ENCODE peak calls at places on chromosomes 1 and 21, in five cellular contexts. C, Z, N, W and I are unnamed samples.

GRCh38 chr1:248860007-248860406 is 1.1 kb upstream of the ZNF692 start:
- DNase-seq in N (no peak), W (no peak), Z (no peak), C (no peak), I (no peak)

GRCh38 chr1:10815863-10816195 is 19.4 kb upstream of the CASZ1 start:
- DNase-seq in C (no peak), W (no peak), Z (no peak), N (no peak), I (no peak)

GRCh38 chr1:248906741-248907661 is 966 bp downstream of the PGBD2 start:
- DNase-seq in W (peak), Z (no peak), N (peak), C (no peak), I (no peak)

GRCh38 chr1:235648407-235648907 is 1.1 kb downstream of the GNG4 start:
- DNase-seq in Z (no peak), C (no peak), N (no peak), W (peak), I (no peak)

GRCh38 chr1:202085682-202086373 is 36.9 kb upstream of the GPR37L1 start:
- DNase-seq in Z (no peak), W (peak), N (no peak), C (peak), I (peak)

GRCh38 chr1:51281807-51282206 is 45.7 kb downstream of the RNF11 start:
- DNase-seq in W (no peak), N (no peak), C (peak), Z (no peak), I (no peak)

GRCh38 chr1:165659581-165659895 is 28.5 kb downstream of the MGST3 start:
- DNase-seq in N (no peak), W (no peak), Z (peak), C (no peak), I (no peak)

GRCh38 chr1:15750924-15751323 is 7.7 kb upstream of the FBLIM1 start:
- DNase-seq in N (no peak), Z (no peak), C (no peak), W (no peak), I (no peak)

GRCh38 chr1:155168456-155169210 is 4.5 kb downstream of the KRTCAP2 start:
- DNase-seq in C (no peak), Z (no peak), W (no peak), N (no peak), I (no peak)

GRCh38 chr1:30321216-30321910 is 402.0 kb downstream of the MATN1 start:
- DNase-seq in W (no peak), Z (no peak), C (no peak), N (no peak), I (no peak)

GRCh38 chr1:23529146-23530088 is 1.6 kb downstream of the E2F2 start:
- DNase-seq in W (no peak), N (no peak), Z (no peak), C (no peak), I (no peak)

GRCh38 chr1:99621340-99621901 is 24.5 kb upstream of the PALMD start:
- DNase-seq in N (peak), Z (no peak), W (no peak), C (no peak), I (no peak)

GRCh38 chr1:41314781-41315481 is 46.3 kb upstream of the FOXO6 start:
- DNase-seq in Z (no peak), W (no peak), C (peak), N (peak), I (no peak)

GRCh38 chr1:160656737-160657476 is 10.1 kb upstream of the SLAMF1 start:
- DNase-seq in C (peak), N (peak), W (no peak), Z (no peak), I (no peak)

GRCh38 chr1:6554907-6555778 is at the start of gene TAS1R1:
- DNase-seq in Z (no peak), W (peak), N (no peak), C (peak), I (no peak)

GRCh38 chr21:23887709-23888303 is 1719.5 kb downstream of the MRPL39 start:
- DNase-seq in Z (no peak), C (no peak), N (no peak), W (no peak), I (no peak)

GRCh38 chr1:74714429-74715362 is 18.2 kb downstream of the CRYZ start:
- DNase-seq in W (no peak), Z (no peak), C (no peak), N (no peak), I (no peak)

GRCh38 chr1:173204693-173205092 is 2.4 kb downstream of the TNFSF4 start:
- DNase-seq in N (no peak), W (no peak), Z (no peak), C (no peak), I (no peak)

GRCh38 chr1:98897479-98897878 is 107.2 kb downstream of the PLPPR5 start:
- DNase-seq in N (no peak), W (no peak), Z (no peak), C (no peak), I (no peak)

GRCh38 chr1:33985656-33986055 is 121.8 kb downstream of the HMGB4 start:
- DNase-seq in Z (no peak), C (peak), W (no peak), N (no peak), I (no peak)

GRCh38 chr1:86068126-86068805 is 88.3 kb downstream of the COL24A1 start:
- DNase-seq in N (peak), W (no peak), C (peak), Z (no peak), I (no peak)

GRCh38 chr1:26705788-26706237 is 10.0 kb downstream of the ARID1A start:
- DNase-seq in N (peak), W (no peak), Z (no peak), C (peak), I (no peak)

GRCh38 chr1:234943801-234944402 is 184.7 kb downstream of the TOMM20 start:
- DNase-seq in N (no peak), Z (no peak), W (no peak), C (no peak), I (no peak)

GRCh38 chr1:205224736-205225135 is 3.0 kb upstream of the TMCC2 start:
- DNase-seq in N (no peak), W (no peak), Z (no peak), C (no peak), I (no peak)

GRCh38 chr1:230105754-230106625 is 39.0 kb downstream of the GALNT2 start:
- DNase-seq in N (peak), W (no peak), Z (no peak), C (peak), I (no peak)

GRCh38 chr1:202343652-202344349 is 2.1 kb upstream of the UBE2T start:
- DNase-seq in C (peak), W (no peak), N (peak), Z (no peak), I (no peak)

GRCh38 chr1:62687421-62687902 is 724 bp downstream of the DOCK7 start:
- DNase-seq in Z (no peak), W (peak), N (peak), C (peak), I (no peak)

GRCh38 chr1:114671939-114672275 is 2.1 kb upstream of the DENND2C start:
- DNase-seq in N (no peak), W (no peak), Z (no peak), C (no peak), I (no peak)